ENCODE peak calls at places on chromosomes 16 and 17, in six cellular contexts. R, W, M, B, D and U are unnamed samples.

GRCh38 chr17:22300731-22301352 is 608.5 kb downstream of the KCNJ18 start:
- DNase-seq in B (no peak), R (no peak), M (no peak), D (no peak), W (no peak), U (no peak)

GRCh38 chr17:34412022-34412421 is 49.0 kb upstream of the CCL1 start:
- DNase-seq in B (no peak), M (no peak), W (no peak), D (no peak), R (no peak), U (no peak)

GRCh38 chr17:1040216-1040600 is 43.3 kb downstream of the TIMM22 start:
- DNase-seq in R (no peak), D (no peak), B (no peak), W (no peak), M (no peak), U (no peak)

GRCh38 chr17:53649201-53649600 is 173.5 kb upstream of the KIF2B start:
- DNase-seq in W (no peak), D (no peak), R (no peak), B (no peak), M (no peak), U (no peak)

GRCh38 chr17:44795928-44796327 is 34.2 kb downstream of the GJC1 start:
- DNase-seq in R (no peak), W (no peak), B (no peak), M (no peak), D (no peak), U (no peak)

GRCh38 chr17:43013296-43013695 is 6.7 kb downstream of the IFI35 start:
- DNase-seq in D (no peak), R (no peak), M (no peak), B (no peak), W (no peak), U (no peak)

GRCh38 chr17:32912218-32912897 is 15.6 kb upstream of the TMEM98 start:
- DNase-seq in W (peak), M (peak), D (peak), B (peak), R (peak), U (peak)

GRCh38 chr16:8278181-8278580 is 312.1 kb downstream of the TMEM114 start:
- DNase-seq in W (no peak), M (no peak), D (no peak), B (no peak), R (no peak), U (no peak)

GRCh38 chr16:84460406-84461028 is 43.9 kb downstream of the MEAK7 start:
- DNase-seq in R (no peak), M (no peak), W (no peak), D (no peak), B (no peak), U (no peak)

GRCh38 chr16:78249056-78249455 is 149.6 kb downstream of the WWOX start:
- DNase-seq in D (no peak), R (peak), M (peak), W (no peak), B (no peak), U (no peak)

GRCh38 chr16:12639044-12639443 is 164.6 kb downstream of the CPPED1 start:
- DNase-seq in W (no peak), R (peak), D (no peak), B (peak), M (no peak), U (peak)

GRCh38 chr17:83012873-83013778 is 66.3 kb upstream of the METRNL start:
- DNase-seq in R (peak), W (no peak), M (no peak), B (peak), D (no peak), U (no peak)

GRCh38 chr16:85936761-85937343 is 37.9 kb downstream of the IRF8 start:
- DNase-seq in W (no peak), B (no peak), M (no peak), D (no peak), R (no peak), U (no peak)

GRCh38 chr16:85002643-85003042 is 8.7 kb downstream of the ZDHHC7 start:
- DNase-seq in B (no peak), M (peak), D (no peak), W (no peak), R (peak), U (no peak)

GRCh38 chr16:78269251-78269650 is 169.8 kb downstream of the WWOX start:
- DNase-seq in R (no peak), B (no peak), W (no peak), D (no peak), M (no peak), U (no peak)

GRCh38 chr16:22386976-22387375 is 12.6 kb upstream of the CDR2 start:
- DNase-seq in B (peak), M (no peak), R (peak), W (no peak), D (peak), U (peak)

GRCh38 chr16:30351586-30352419 is 3.3 kb downstream of the CD2BP2 start:
- DNase-seq in D (peak), M (peak), R (peak), W (peak), B (peak), U (peak)

GRCh38 chr16:61879-62281 is 8.3 kb downstream of the SNRNP25 start:
- DNase-seq in D (no peak), M (no peak), R (no peak), B (no peak), W (no peak), U (no peak)

GRCh38 chr17:63946440-63947363 is 14.6 kb upstream of the CD79B start:
- DNase-seq in D (peak), W (no peak), B (peak), R (peak), M (peak), U (peak)

GRCh38 chr17:6640536-6641373 is at the start of the genes KIAA0753 and TXNDC17:
- DNase-seq in W (peak), R (peak), B (peak), D (peak), M (peak), U (peak)

GRCh38 chr16:67767953-67768352 is 38.4 kb downstream of the RANBP10 start:
- DNase-seq in D (no peak), W (no peak), R (peak), M (no peak), B (peak), U (peak)

GRCh38 chr17:41894791-41895331 is 23.9 kb downstream of the ACLY start:
- DNase-seq in D (no peak), R (peak), M (no peak), B (peak), W (no peak), U (peak)

GRCh38 chr17:280216-280615 is 72.4 kb downstream of the RPH3AL start:
- DNase-seq in D (peak), W (no peak), R (no peak), M (no peak), B (no peak), U (no peak)

GRCh38 chr17:69909389-69909788 is 165.6 kb upstream of the KCNJ16 start:
- DNase-seq in B (no peak), R (no peak), M (no peak), W (no peak), D (no peak), U (peak)

GRCh38 chr17:69916761-69917160 is 158.3 kb upstream of the KCNJ16 start:
- DNase-seq in D (no peak), R (no peak), M (no peak), W (no peak), B (no peak), U (no peak)

GRCh38 chr17:69913241-69914015 is 161.6 kb upstream of the KCNJ16 start:
- DNase-seq in W (no peak), R (no peak), B (no peak), M (no peak), D (peak), U (no peak)

GRCh38 chr17:69908599-69909368 is 166.2 kb upstream of the KCNJ16 start:
- DNase-seq in B (no peak), W (no peak), R (no peak), M (no peak), D (no peak), U (no peak)

GRCh38 chr17:69912819-69913218 is 162.2 kb upstream of the KCNJ16 start:
- DNase-seq in W (no peak), D (no peak), B (no peak), M (no peak), R (no peak), U (no peak)
- H3K4me3 ChIP-seq in W (peak), D (no peak), B (no peak), M (no peak), R (no peak), U (no peak)

DNA sequence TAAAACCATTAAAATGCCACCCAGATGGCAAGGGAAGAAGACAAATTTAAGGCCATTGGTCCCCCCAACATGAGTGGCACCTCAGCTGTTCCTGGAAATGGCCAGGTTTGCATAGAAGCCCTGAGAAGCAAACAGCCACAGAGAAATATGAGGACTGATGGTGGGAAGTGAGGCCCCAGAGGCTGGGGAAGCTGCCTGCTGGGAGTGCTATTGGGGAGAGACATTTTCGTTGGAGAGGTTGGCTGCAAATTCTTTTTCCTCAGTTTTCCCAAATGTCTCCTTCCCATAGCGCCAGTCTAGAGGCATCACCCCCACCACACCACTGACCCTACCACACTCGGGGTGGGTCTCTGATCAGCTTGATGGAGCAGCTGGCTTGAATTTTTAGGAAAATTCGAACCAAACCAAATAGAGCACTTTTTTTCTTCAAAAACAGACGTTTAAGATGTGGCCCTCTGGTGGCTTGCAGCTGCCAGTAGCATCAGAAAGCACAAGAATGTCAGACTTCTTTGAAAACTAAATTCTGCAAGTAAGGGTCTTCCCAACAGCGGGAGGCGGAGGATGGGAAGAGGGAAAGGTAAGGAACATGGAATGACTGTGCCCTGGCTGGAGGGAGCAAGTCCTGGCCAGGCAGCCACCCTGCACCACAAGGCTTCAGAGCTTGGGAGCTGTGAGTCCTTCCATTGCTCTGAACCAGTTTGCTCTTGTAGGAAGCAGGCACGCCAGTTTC is 13.2 kb upstream of the SLC12A3 start:
- DNase-seq in W (no peak), B (peak), M (no peak), D (peak), R (peak), U (peak)
- TF ChIP-seq CTCF in W (peak), B (peak), M (no peak), D (peak), R (peak), U (peak)

GRCh38 chr16:89115216-89115949 is 21.7 kb downstream of the ACSF3 start:
- DNase-seq in R (peak), D (peak), M (peak), W (no peak), B (peak), U (peak)
- H3K4me3 ChIP-seq in R (no peak), D (no peak), M (no peak), W (peak), B (no peak), U (no peak)

GRCh38 chr17:46193246-46193625 is at the start of gene KANSL1:
- DNase-seq in D (peak), M (peak), B (peak), W (peak), R (peak), U (peak)

GRCh38 chr17:46195217-46195855 is 2.1 kb upstream of the KANSL1 start:
- DNase-seq in B (no peak), M (no peak), R (no peak), D (no peak), W (no peak), U (no peak)

GRCh38 chr17:46192484-46193245 is 564 bp downstream of the KANSL1 start:
- DNase-seq in W (peak), M (peak), R (peak), D (peak), B (peak), U (peak)

GRCh38 chr17:46194393-46195216 is 1.4 kb upstream of the KANSL1 start:
- DNase-seq in M (no peak), W (no peak), D (peak), B (peak), R (peak), U (peak)

GRCh38 chr17:46193626-46194392 is 580 bp upstream of the KANSL1 start:
- DNase-seq in W (peak), R (peak), M (peak), D (peak), B (peak), U (peak)
- TF ChIP-seq CTCF in W (peak), R (no peak), M (peak), D (no peak), B (no peak), U (peak)

GRCh38 chr17:74274703-74275340 is 788 bp downstream of the DNAI2 start:
- DNase-seq in M (no peak), D (no peak), W (no peak), B (no peak), R (no peak), U (no peak)

GRCh38 chr17:74271902-74272563 is 2.0 kb upstream of the DNAI2 start:
- DNase-seq in B (no peak), M (peak), D (no peak), R (no peak), W (no peak), U (peak)

GRCh38 chr17:74272731-74273201 is 1.3 kb upstream of the DNAI2 start:
- DNase-seq in M (peak), R (no peak), D (no peak), W (no peak), B (peak), U (peak)

GRCh38 chr17:74276051-74276476 is 2.0 kb downstream of the DNAI2 start:
- DNase-seq in R (no peak), D (no peak), B (peak), W (no peak), M (peak), U (no peak)

GRCh38 chr17:74274060-74274702 is at the start of gene DNAI2:
- DNase-seq in B (no peak), W (no peak), D (no peak), M (peak), R (no peak), U (no peak)
- H3K4me3 ChIP-seq in B (no peak), W (peak), D (no peak), M (no peak), R (no peak), U (no peak)

GRCh38 chr16:2969545-2970521 is 685 bp downstream of the PAQR4 start:
- DNase-seq in D (peak), M (peak), B (peak), W (no peak), R (peak), U (peak)
- TF ChIP-seq CTCF in D (peak), M (peak), B (peak), W (no peak), R (peak), U (peak)

DNA sequence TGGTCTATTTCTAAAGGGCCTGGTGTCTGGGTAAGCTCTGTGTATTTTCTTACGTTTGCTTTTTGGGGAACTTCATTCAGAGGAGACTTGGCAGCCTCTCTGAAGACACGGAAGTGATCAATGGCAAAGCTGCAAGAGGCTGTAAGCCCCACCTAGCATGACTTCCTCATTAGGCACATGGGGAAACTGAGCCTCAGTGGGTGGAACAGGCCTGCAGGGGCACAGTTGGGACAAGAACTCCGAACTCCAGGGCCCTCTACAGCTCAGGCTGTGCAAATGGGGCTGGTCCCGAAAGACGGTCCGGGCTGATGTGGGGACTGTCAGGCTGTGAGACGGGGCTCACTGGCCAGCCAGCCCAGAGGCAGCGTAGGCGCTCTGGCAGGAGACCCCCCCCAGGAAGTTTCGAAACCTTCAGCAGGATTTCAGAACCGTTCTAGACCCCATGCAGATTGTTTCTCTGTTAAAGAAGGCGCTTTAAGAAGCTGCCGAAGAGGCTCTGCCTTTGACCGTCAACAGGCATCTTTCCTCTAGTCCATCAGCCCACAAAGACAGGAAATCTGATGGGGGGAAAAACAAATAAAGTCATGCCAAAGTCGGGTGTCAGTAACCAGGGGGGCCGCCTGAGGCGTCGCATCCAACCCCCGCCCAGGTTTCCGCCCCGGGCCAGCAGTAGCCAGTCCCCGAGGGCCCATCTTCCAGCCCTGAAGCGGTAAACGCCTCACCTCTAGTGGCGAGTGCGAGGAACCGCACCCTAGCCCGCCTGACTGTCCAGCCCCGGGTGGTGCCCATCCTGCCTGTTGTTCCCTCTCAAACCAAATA is 79.8 kb upstream of the TBC1D3K start:
- DNase-seq in R (peak), W (no peak), B (peak), M (peak), D (peak), U (peak)
- H3K4me3 ChIP-seq in R (peak), W (peak), B (peak), M (no peak), D (no peak), U (peak)

DNA sequence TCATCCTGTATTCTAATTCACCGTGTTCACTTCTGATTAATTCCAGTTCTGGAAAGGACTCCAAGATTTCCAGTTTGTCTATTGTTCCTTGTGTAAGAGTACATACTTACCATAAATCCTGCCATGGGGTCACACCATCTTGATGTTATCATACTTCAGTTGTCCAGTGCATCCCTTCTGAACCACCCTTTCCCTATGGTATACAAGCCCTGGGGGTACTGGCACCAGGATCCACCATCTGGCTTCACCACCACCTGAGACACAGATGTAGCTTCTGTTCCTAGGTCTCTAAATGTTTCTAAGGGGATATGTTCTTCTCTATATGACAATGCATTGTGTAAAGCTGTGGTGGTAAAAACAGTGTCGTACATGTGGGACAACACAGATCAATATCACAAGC is 21.2 kb downstream of the SGF29 start:
- DNase-seq in B (no peak), W (no peak), R (no peak), D (no peak), M (no peak), U (no peak)
- TF ChIP-seq CTCF in B (no peak), W (no peak), R (no peak), D (no peak), M (no peak), U (no peak)

GRCh38 chr16:87489434-87490045 is 3.3 kb downstream of the ZCCHC14 start:
- DNase-seq in D (no peak), B (no peak), W (no peak), R (no peak), M (no peak), U (no peak)

GRCh38 chr16:87490091-87490798 is 2.6 kb downstream of the ZCCHC14 start:
- DNase-seq in R (peak), D (peak), W (no peak), B (peak), M (no peak), U (no peak)

GRCh38 chr16:87495578-87495977 is 2.8 kb upstream of the ZCCHC14 start:
- DNase-seq in D (no peak), M (no peak), B (no peak), R (no peak), W (no peak), U (no peak)

GRCh38 chr16:87492721-87493554 is at the start of gene ZCCHC14:
- DNase-seq in W (peak), D (peak), M (peak), R (peak), B (peak), U (peak)

GRCh38 chr16:87492241-87492635 is 586 bp downstream of the ZCCHC14 start:
- DNase-seq in R (no peak), B (no peak), W (no peak), D (no peak), M (no peak), U (no peak)
- H3K4me3 ChIP-seq in R (peak), B (peak), W (peak), D (no peak), M (peak), U (peak)